ENCODE peak calls at places on chromosomes 2 and 18, in five cellular contexts. G, N, C, E and S are unnamed samples.

GRCh38 chr2:45627911-45628310 is 16.8 kb upstream of the SRBD1 start:
- DNase-seq in E (no peak), C (no peak), N (no peak), G (no peak), S (no peak)

GRCh38 chr2:9656270-9656766 is 25.5 kb upstream of the YWHAQ start:
- DNase-seq in C (peak; percentile 85), E (no peak), G (no peak), N (peak; percentile 92), S (no peak)

GRCh38 chr2:158486970-158487325 is 30.2 kb downstream of the PKP4 start:
- DNase-seq in C (no peak), E (no peak), G (no peak), N (no peak), S (no peak)

GRCh38 chr2:71919701-71920100 is 228.0 kb downstream of the CYP26B1 start:
- DNase-seq in C (no peak), G (no peak), E (no peak), N (no peak), S (no peak)

GRCh38 chr18:7566587-7567486 is at the start of gene PTPRM:
- DNase-seq in C (no peak), G (peak; percentile 93), E (peak; percentile 86), N (peak; percentile 68), S (no peak)

GRCh38 chr2:10036095-10036879 is 7.1 kb upstream of the KLF11 start:
- DNase-seq in C (peak; percentile 17), G (peak; percentile 80), N (no peak), E (peak; percentile 70), S (peak; percentile 74)

GRCh38 chr2:119389615-119390306 is 23.0 kb downstream of the DBI start:
- DNase-seq in E (no peak), N (no peak), G (no peak), C (no peak), S (no peak)

GRCh38 chr2:54267577-54267976 is 11.5 kb upstream of the TSPYL6 start:
- DNase-seq in N (no peak), C (no peak), E (no peak), G (no peak), S (no peak)

GRCh38 chr2:234632527-234633391 is 135.9 kb upstream of the ARL4C start:
- DNase-seq in G (no peak), C (no peak), E (no peak), N (no peak), S (no peak)

GRCh38 chr2:168712053-168712452 is 90.4 kb upstream of the NOSTRIN start:
- DNase-seq in E (no peak), G (no peak), C (no peak), N (no peak), S (no peak)

GRCh38 chr2:199485732-199486335 is 28.1 kb upstream of the SATB2 start:
- DNase-seq in G (no peak), N (peak; percentile 54), C (no peak), E (no peak), S (no peak)

GRCh38 chr2:240244543-240244942 is 104.1 kb upstream of the OTOS start:
- DNase-seq in G (peak; percentile 54), E (no peak), N (no peak), C (no peak), S (no peak)

GRCh38 chr2:37920570-37920969 is 4.5 kb upstream of the RMDN2 start:
- DNase-seq in E (no peak), N (no peak), G (no peak), C (no peak), S (no peak)

GRCh38 chr2:240505946-240506345 is 51.8 kb downstream of the ANKMY1 start:
- DNase-seq in E (no peak), G (peak; percentile 36), N (no peak), C (no peak), S (no peak)

GRCh38 chr2:176675557-176676256 is 406.5 kb downstream of the MTX2 start:
- DNase-seq in E (no peak), N (no peak), C (no peak), G (no peak), S (no peak)

GRCh38 chr2:25323042-25323514 is 18.6 kb downstream of the DNMT3A start:
- DNase-seq in E (no peak), G (no peak), N (no peak), C (no peak), S (no peak)

GRCh38 chr2:133040175-133040574 is 370.2 kb upstream of the LYPD1 start:
- DNase-seq in C (no peak), N (no peak), E (no peak), G (no peak), S (no peak)

GRCh38 chr18:55900380-55900779 is 312.4 kb upstream of the TCF4 start:
- DNase-seq in N (no peak), G (no peak), E (no peak), C (no peak), S (no peak)

GRCh38 chr2:218783612-218784169 is 1.7 kb downstream of the CYP27A1 start:
- DNase-seq in G (no peak), N (no peak), C (no peak), E (no peak), S (no peak)
- H3K27ac ChIP-seq in G (peak overlapping the region; percentile 80), N (no peak overlapping the region), C (no peak overlapping the region), E (no peak overlapping the region), S (no peak overlapping the region)

GRCh38 chr2:178388287-178388686 is 62.7 kb downstream of the PRKRA start:
- DNase-seq in N (no peak), C (no peak), G (no peak), E (no peak), S (no peak)

GRCh38 chr2:178392215-178392614 is 58.8 kb downstream of the PRKRA start:
- DNase-seq in C (no peak), G (no peak), E (no peak), N (no peak), S (no peak)

GRCh38 chr2:178394816-178395215 is 56.2 kb downstream of the PRKRA start:
- DNase-seq in E (no peak), N (no peak), G (no peak), C (no peak), S (no peak)

GRCh38 chr2:178395295-178395694 is 55.7 kb downstream of the PRKRA start:
- DNase-seq in C (no peak), G (no peak), N (no peak), E (no peak), S (no peak)

GRCh38 chr2:178391701-178392100 is 59.3 kb downstream of the PRKRA start:
- DNase-seq in E (no peak), G (no peak), C (no peak), N (no peak), S (no peak)
- H3K27ac ChIP-seq in E (no peak overlapping the region), G (no peak overlapping the region), C (no peak overlapping the region), N (no peak overlapping the region), S (no peak overlapping the region)

DNA sequence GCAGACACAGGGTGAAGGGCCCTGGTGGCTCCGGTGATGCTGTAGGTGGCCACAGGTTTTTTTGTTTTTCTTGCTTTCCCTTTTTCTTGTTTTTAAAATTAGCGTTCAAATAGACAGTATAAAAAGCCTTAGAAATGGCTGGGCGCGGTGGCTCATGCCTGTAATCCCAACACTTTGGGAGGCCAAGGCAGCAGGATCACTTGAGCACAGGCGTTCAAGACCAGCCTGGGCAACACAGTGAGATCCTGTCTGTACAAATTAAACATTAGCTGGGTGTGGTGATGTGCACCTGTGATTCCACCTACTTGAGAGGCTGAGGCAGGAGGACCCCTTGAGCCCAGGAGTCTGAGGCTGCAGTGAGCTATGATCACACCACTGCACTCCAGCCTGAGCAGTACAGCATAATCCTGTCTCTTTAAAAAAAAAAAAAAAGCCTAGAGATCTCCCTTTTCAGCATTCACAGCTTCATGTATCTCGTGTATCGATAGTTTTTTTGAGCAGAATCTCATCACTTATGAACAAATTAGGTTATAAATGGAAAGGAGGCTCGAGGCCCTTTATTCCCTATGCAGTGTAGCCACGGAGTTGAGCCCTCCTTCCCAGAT is 50.7 kb downstream of the EMILIN2 start:
- DNase-seq in N (no peak), E (peak; percentile 8), G (no peak), C (no peak), S (no peak)
- H3K27ac ChIP-seq in N (no peak overlapping the region), E (peak overlapping the region; percentile 40), G (no peak overlapping the region), C (no peak overlapping the region), S (no peak overlapping the region)

GRCh38 chr18:48805826-48806535 is 144.8 kb downstream of the SMAD7 start:
- DNase-seq in G (peak; percentile 58), C (no peak), N (no peak), E (peak; percentile 4), S (no peak)

GRCh38 chr18:48804856-48805610 is 145.7 kb downstream of the SMAD7 start:
- DNase-seq in C (no peak), E (peak; percentile 7), G (peak; percentile 54), N (no peak), S (no peak)

GRCh38 chr18:48803951-48804855 is 146.6 kb downstream of the SMAD7 start:
- DNase-seq in E (peak; percentile 8), G (peak; percentile 58), N (no peak), C (no peak), S (no peak)

GRCh38 chr18:48808476-48808875 is 142.3 kb downstream of the SMAD7 start:
- DNase-seq in N (no peak), E (peak; percentile 3), G (peak; percentile 32), C (no peak), S (no peak)

DNA sequence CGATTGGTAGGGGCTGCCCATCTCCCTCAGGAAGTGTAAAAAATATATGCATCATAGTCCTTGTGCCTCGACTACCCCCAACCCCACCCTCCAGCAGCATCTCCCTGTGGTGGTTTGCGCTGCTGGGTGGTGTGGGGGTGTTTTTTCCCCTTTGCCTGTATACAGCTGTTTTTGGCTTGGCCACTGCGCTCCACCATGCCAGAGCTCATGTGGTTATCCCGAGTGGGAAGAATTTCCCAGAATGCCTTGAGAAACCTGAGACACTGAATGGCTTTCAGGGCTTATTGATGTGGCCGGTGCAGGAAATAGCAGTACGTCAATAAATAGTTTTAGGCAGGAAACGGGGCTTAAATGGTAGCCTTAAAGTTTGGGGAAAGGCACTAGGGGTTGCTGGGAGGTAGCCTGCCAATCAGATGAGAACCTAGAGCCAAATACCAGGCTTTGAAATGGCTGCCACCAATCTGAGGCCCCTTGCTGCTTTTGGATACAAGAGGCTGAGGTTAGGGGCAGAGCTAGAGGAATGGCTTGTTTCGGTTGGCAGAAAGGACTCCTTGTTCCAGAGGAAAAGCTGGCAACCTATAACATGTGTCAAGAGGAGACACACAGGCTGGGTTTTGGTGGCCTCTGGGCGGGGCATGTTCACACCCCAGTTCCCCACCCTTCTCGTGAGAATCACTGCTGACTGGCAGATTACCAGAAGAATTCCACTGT is 144.1 kb downstream of the SMAD7 start:
- DNase-seq in G (peak; percentile 78), E (peak; percentile 13), C (no peak), N (peak; percentile 5), S (no peak)
- H3K27ac ChIP-seq in G (peak overlapping the region; percentile 90), E (peak overlapping the region; percentile 40), C (no peak overlapping the region), N (peak overlapping the region; percentile 80), S (peak overlapping the region; percentile 71)